ENCODE peak calls at places on chromosomes 12 and 14, in five cellular contexts. D is astrocyte, N is Calu3, O is psoas muscle, E is breast epithelium. M is an unnamed sample.

GRCh38 chr12:103652808-103653207 is 65.7 kb downstream of the STAB2 start:
- DNase-seq in O (no peak), E (no peak), N (no peak), D (no peak), M (no peak)

GRCh38 chr12:12821975-12822374 is 8.8 kb downstream of the DDX47 start:
- DNase-seq in E (no peak), O (no peak), D (no peak), N (no peak), M (no peak)

GRCh38 chr14:22699801-22700564 is 55.8 kb upstream of the OR6J1 start:
- DNase-seq in O (no peak), D (peak; percentile 52), E (no peak), N (no peak), M (no peak)

GRCh38 chr14:44453433-44454171 is 53.5 kb downstream of the FSCB start:
- DNase-seq in O (no peak), D (no peak), N (no peak), E (no peak), M (no peak)

GRCh38 chr12:51923506-51924365 is 16.4 kb downstream of the ACVRL1 start:
- DNase-seq in O (peak; percentile 76), D (no peak), N (peak; percentile 49), E (peak; percentile 56), M (no peak)

GRCh38 chr12:45725631-45726593 is 3.6 kb upstream of the ARID2 start:
- DNase-seq in N (peak; percentile 24), O (no peak), E (no peak), D (peak; percentile 25), M (no peak)

GRCh38 chr12:94689002-94689645 is 38.8 kb upstream of the TMCC3 start:
- DNase-seq in O (no peak), N (no peak), D (peak; percentile 40), E (no peak), M (no peak)

GRCh38 chr14:78519863-78520262 is 349.7 kb downstream of the NRXN3 start:
- DNase-seq in E (no peak), O (no peak), D (peak; percentile 7), N (peak; percentile 38), M (no peak)

GRCh38 chr12:108425238-108425795 is 86.2 kb upstream of the CMKLR1 start:
- DNase-seq in D (no peak), O (no peak), E (no peak), N (no peak), M (no peak)

GRCh38 chr12:47888127-47888819 is 16.5 kb downstream of the VDR start:
- DNase-seq in D (no peak), O (no peak), E (no peak), N (no peak), M (no peak)

GRCh38 chr14:100067971-100068959 is 3.0 kb downstream of the EVL start:
- DNase-seq in E (no peak), D (peak; percentile 59), O (peak; percentile 34), N (peak; percentile 34), M (no peak)

GRCh38 chr12:86634706-86635410 is 378.7 kb upstream of the MGAT4C start:
- DNase-seq in E (no peak), N (peak; percentile 24), D (peak; percentile 32), O (no peak), M (no peak)

GRCh38 chr12:104582739-104583138 is 126.0 kb downstream of the CHST11 start:
- DNase-seq in N (no peak), O (no peak), D (no peak), E (no peak), M (no peak)

GRCh38 chr12:27382126-27382795 is 49.6 kb downstream of the BMAL2 start:
- DNase-seq in D (no peak), O (no peak), N (no peak), E (no peak), M (no peak)

GRCh38 chr14:105519946-105520698 is 6.3 kb upstream of the TMEM121 start:
- DNase-seq in D (no peak), O (no peak), N (no peak), E (no peak), M (no peak)

GRCh38 chr14:51261151-51261550 is 21.1 kb downstream of the TMX1 start:
- DNase-seq in D (no peak), N (no peak), E (no peak), O (no peak), M (no peak)

GRCh38 chr14:96086032-96086431 is 46.9 kb downstream of the C14orf132 start:
- DNase-seq in D (peak; percentile 87), O (no peak), N (peak; percentile 74), E (peak; percentile 42), M (no peak)

GRCh38 chr12:27539191-27539631 is 15.2 kb downstream of the PPFIBP1 start:
- DNase-seq in E (no peak), N (no peak), O (no peak), D (no peak), M (no peak)

GRCh38 chr12:131012279-131013069 is 58.8 kb downstream of the ADGRD1 start:
- DNase-seq in O (no peak), N (no peak), E (no peak), D (no peak), M (no peak)

DNA sequence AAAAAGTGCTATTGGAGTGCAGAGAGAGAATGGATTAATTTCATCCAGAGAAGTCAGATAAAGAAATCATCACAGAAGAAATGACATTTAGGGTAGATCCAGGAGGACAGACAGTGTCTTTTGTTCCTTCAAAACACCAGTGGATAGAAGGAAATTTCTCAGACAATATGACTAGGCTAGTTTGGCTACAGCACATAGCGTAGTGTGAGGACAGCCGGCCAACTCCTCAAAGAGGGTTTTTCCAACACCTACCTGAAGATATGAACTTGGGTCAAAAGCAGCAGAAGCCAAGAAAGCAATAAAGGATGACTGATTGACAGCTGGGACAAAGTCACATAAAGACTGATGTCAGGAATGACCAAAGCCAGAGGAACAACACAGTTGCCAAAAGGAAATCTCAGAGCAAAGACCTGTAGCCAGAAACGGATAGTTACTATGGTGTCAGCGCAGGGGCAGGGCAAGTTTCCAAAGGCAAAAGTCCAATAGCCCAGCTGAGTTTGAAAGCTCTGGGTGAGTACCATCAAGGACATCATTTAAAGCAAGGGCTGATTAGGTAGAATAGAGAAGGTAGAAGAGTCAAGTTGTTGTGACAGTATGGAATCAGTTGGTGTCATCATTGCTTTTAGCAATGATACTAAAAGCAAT is 58.7 kb upstream of the PDE3A start:
- DNase-seq in D (no peak), O (no peak), N (no peak), E (no peak), M (no peak)
- TF ChIP-seq CTCF in D (no peak), O (no peak), N (no peak), E (no peak), M (no peak)

DNA sequence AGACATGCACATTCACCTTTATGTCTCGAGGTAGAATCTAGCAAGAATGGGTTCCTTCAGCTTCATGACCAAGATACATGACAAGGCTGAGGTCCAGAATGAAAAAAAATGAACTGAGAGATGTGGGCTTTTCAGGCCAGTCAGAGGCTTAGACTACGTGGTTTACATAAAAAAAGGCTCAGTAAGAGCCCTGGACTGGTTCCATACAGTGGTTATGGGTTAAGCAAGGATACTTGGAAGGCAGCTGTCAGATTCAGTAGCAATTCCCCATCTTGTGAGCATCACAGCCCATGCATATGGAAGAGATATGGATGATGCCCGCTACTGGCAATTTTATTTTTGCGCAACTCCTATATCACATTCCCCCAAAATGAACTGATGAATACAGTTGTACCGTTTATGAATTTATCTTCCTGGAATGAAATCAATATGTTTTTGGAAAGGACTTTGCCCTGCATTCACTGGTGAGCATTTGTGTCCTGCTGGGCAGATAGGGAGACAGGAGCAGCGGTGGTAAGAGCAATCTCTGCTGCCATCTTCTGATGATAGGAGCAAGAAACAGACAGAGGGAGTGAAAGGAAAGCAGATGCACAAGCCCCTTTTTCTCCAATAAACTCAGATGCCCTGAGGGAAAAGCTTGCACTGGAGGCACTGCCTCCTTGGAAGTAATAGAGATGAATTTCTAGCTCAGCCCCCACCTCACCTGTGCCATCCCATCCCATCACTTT is 280.4 kb downstream of the GALC start:
- DNase-seq in E (no peak), O (no peak), N (no peak), D (peak; percentile 3), M (no peak)
- TF ChIP-seq CTCF in E (no peak), O (no peak), N (no peak), D (no peak), M (no peak)

GRCh38 chr14:31286456-31287293 is 79.1 kb upstream of the HECTD1 start:
- DNase-seq in E (no peak), O (no peak), D (no peak), N (no peak), M (no peak)
- TF ChIP-seq CTCF in E (no peak), O (peak; percentile 24), D (peak; percentile 8), N (peak; percentile 11), M (no peak)

GRCh38 chr14:75884198-75884611 is 97.6 kb downstream of the TGFB3 start:
- DNase-seq in N (no peak), E (no peak), D (peak; percentile 91), O (no peak), M (no peak)
- TF ChIP-seq CTCF in N (no peak), E (peak; percentile 10), D (peak; percentile 31), O (peak; percentile 11), M (no peak)

GRCh38 chr14:24273422-24273998 is 2.1 kb upstream of the RABGGTA start:
- DNase-seq in O (no peak), D (no peak), E (no peak), N (no peak), M (no peak)
- TF ChIP-seq CTCF in O (no peak), D (no peak), E (no peak), N (no peak), M (no peak)

DNA sequence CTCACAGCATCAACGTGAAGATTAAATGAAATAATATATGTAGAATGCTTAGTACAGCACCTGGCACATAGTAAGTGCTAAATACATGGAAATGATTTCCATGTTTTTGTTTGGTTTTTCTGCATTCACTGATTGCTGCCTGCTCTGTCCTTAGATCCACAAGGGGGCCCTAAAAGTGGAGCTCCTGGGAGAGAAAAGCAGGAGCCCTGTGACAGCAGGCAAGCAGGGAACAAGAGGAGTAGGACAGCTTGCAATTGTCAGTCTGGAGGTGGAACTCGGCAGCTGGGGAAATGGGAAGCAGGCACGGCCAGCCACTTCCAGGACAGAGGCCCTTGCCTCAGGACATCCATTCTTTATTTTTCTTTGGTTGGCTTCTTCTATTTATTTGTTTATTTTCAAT is 292.9 kb downstream of the BMP4 start:
- DNase-seq in E (no peak), D (no peak), O (no peak), N (peak; percentile 28), M (no peak)
- TF ChIP-seq CTCF in E (no peak), D (peak; percentile 20), O (no peak), N (no peak), M (no peak)

DNA sequence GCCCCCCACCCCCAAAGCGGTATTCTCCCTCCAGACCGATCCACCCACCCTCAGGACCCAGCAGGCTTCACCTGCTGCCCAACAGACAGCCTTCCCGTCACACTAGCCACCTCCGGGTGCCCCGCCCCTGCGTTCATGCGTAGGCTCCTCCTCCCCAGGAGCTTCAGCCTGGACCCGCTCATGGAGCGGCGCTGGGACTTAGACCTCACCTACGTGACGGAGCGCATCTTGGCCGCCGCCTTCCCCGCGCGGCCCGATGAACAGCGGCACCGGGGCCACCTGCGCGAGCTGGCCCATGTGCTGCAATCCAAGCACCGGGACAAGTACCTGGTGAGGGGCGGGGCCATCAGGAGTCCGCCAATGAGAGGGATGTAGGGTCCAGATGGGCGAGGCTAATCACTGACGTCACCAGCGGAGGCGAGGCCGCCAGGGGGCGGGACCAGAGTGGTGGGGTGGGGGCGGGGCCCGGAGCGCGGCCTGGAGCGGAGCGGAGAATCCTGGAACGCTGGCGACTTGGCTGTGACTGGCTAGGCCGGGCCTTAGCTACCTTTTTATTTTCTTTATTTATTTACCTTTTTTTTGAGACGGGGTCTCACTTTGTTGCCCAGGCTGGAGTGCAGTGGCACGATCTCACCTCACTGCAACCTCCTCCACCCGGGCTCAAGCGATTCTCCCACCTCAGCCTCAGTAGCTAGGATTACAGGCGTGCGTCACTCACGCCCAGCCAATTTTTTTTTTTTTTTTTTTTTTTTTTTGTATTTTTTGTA is 4.4 kb downstream of the TNS2 start:
- DNase-seq in N (peak; percentile 89), O (peak; percentile 93), E (peak; percentile 98), D (peak; percentile 76), M (peak; percentile 83)
- TF ChIP-seq CTCF in N (no peak), O (peak; percentile 17), E (no peak), D (no peak), M (no peak)

M was measured in omental fat pad.